ENCODE peak calls at places on chromosomes 7 and 10, in four cellular contexts. One of them, this sample, is unnamed.

GRCh38 chr10:128077155-128077875 is 48.9 kb downstream of the MKI67 start:
- DNase-seq in fibroblast of lung: no peak
- DNase-seq in cardiac muscle cell: no peak
- DNase-seq in choroid plexus epithelial cell: no peak
- DNase-seq in this sample: peak

GRCh38 chr10:11112718-11113117 is 95.0 kb downstream of the CELF2 start:
- DNase-seq in fibroblast of lung: peak
- DNase-seq in cardiac muscle cell: no peak
- DNase-seq in choroid plexus epithelial cell: no peak
- DNase-seq in this sample: no peak

GRCh38 chr10:12589789-12590188 is 240.4 kb downstream of the CAMK1D start:
- DNase-seq in cardiac muscle cell: no peak
- DNase-seq in choroid plexus epithelial cell: no peak
- DNase-seq in fibroblast of lung: no peak
- DNase-seq in this sample: no peak

GRCh38 chr10:131250454-131251145 is 60.9 kb downstream of the TCERG1L start:
- DNase-seq in cardiac muscle cell: no peak
- DNase-seq in choroid plexus epithelial cell: no peak
- DNase-seq in fibroblast of lung: no peak
- DNase-seq in this sample: no peak

GRCh38 chr10:129323311-129323710 is 143.7 kb upstream of the MGMT start:
- DNase-seq in cardiac muscle cell: no peak
- DNase-seq in choroid plexus epithelial cell: no peak
- DNase-seq in fibroblast of lung: no peak
- DNase-seq in this sample: no peak

GRCh38 chr7:105831824-105832535 is 44.4 kb downstream of the ATXN7L1 start:
- DNase-seq in cardiac muscle cell: no peak
- DNase-seq in choroid plexus epithelial cell: peak
- DNase-seq in fibroblast of lung: peak
- DNase-seq in this sample: no peak

GRCh38 chr7:92723205-92723604 is 113.2 kb downstream of the CDK6 start:
- DNase-seq in fibroblast of lung: no peak
- DNase-seq in choroid plexus epithelial cell: peak
- DNase-seq in cardiac muscle cell: peak
- DNase-seq in this sample: no peak

GRCh38 chr7:945556-946255 is 8.8 kb downstream of the ADAP1 start:
- DNase-seq in fibroblast of lung: no peak
- DNase-seq in choroid plexus epithelial cell: no peak
- DNase-seq in cardiac muscle cell: no peak
- DNase-seq in this sample: no peak

GRCh38 chr7:116863168-116863670 is 832 bp downstream of the CAPZA2 start:
- DNase-seq in cardiac muscle cell: peak
- DNase-seq in fibroblast of lung: peak
- DNase-seq in choroid plexus epithelial cell: peak
- DNase-seq in this sample: no peak

GRCh38 chr10:104315486-104315921 is 22.8 kb downstream of the ITPRIP start:
- DNase-seq in choroid plexus epithelial cell: no peak
- DNase-seq in cardiac muscle cell: no peak
- DNase-seq in fibroblast of lung: no peak
- DNase-seq in this sample: no peak

GRCh38 chr10:113038183-113038582 is 88.1 kb downstream of the TCF7L2 start:
- DNase-seq in choroid plexus epithelial cell: no peak
- DNase-seq in cardiac muscle cell: no peak
- DNase-seq in fibroblast of lung: no peak
- DNase-seq in this sample: no peak

GRCh38 chr10:75350791-75351190 is 50.8 kb downstream of the ZNF503 start:
- DNase-seq in choroid plexus epithelial cell: peak
- DNase-seq in fibroblast of lung: peak
- DNase-seq in cardiac muscle cell: peak
- DNase-seq in this sample: no peak

GRCh38 chr7:31055501-31055900 is 3.4 kb downstream of the ADCYAP1R1 start:
- DNase-seq in fibroblast of lung: no peak
- DNase-seq in choroid plexus epithelial cell: no peak
- DNase-seq in cardiac muscle cell: no peak
- DNase-seq in this sample: no peak

GRCh38 chr10:122190553-122190952 is 80.5 kb upstream of the BTBD16 start:
- DNase-seq in fibroblast of lung: no peak
- DNase-seq in choroid plexus epithelial cell: no peak
- DNase-seq in cardiac muscle cell: no peak
- DNase-seq in this sample: no peak

GRCh38 chr7:136605532-136606329 is 262.7 kb upstream of the CHRM2 start:
- DNase-seq in cardiac muscle cell: no peak
- DNase-seq in fibroblast of lung: no peak
- DNase-seq in choroid plexus epithelial cell: no peak
- DNase-seq in this sample: no peak

GRCh38 chr7:54995631-54996340 is 23.0 kb upstream of the EGFR start:
- DNase-seq in fibroblast of lung: no peak
- DNase-seq in cardiac muscle cell: peak
- DNase-seq in choroid plexus epithelial cell: peak
- DNase-seq in this sample: no peak

GRCh38 chr7:54841772-54842707 is 83.0 kb upstream of the SEC61G start:
- DNase-seq in fibroblast of lung: peak
- DNase-seq in cardiac muscle cell: peak
- DNase-seq in choroid plexus epithelial cell: peak
- DNase-seq in this sample: peak

GRCh38 chr10:62153191-62153590 is 115.5 kb downstream of the RTKN2 start:
- DNase-seq in cardiac muscle cell: peak
- DNase-seq in fibroblast of lung: peak
- DNase-seq in choroid plexus epithelial cell: peak
- DNase-seq in this sample: no peak

GRCh38 chr10:28769147-28769604 is 91.9 kb downstream of the BAMBI start:
- DNase-seq in fibroblast of lung: no peak
- DNase-seq in choroid plexus epithelial cell: no peak
- DNase-seq in cardiac muscle cell: no peak
- DNase-seq in this sample: no peak

GRCh38 chr10:12643279-12643678 is 293.9 kb downstream of the CAMK1D start:
- DNase-seq in cardiac muscle cell: no peak
- DNase-seq in fibroblast of lung: no peak
- DNase-seq in choroid plexus epithelial cell: no peak
- DNase-seq in this sample: no peak

GRCh38 chr7:46810986-46811385 is 770.9 kb downstream of the TNS3 start:
- DNase-seq in cardiac muscle cell: no peak
- DNase-seq in choroid plexus epithelial cell: no peak
- DNase-seq in fibroblast of lung: no peak
- DNase-seq in this sample: no peak

GRCh38 chr7:112173214-112173905 is 32.8 kb downstream of the DOCK4 start:
- DNase-seq in cardiac muscle cell: peak
- DNase-seq in fibroblast of lung: no peak
- DNase-seq in choroid plexus epithelial cell: no peak
- DNase-seq in this sample: no peak

GRCh38 chr10:79947083-79947415 is 1.9 kb downstream of the SFTPD start:
- DNase-seq in cardiac muscle cell: no peak
- DNase-seq in choroid plexus epithelial cell: no peak
- DNase-seq in fibroblast of lung: no peak
- DNase-seq in this sample: no peak

GRCh38 chr7:48643420-48644013 is 280.8 kb upstream of the CDC14C start:
- DNase-seq in fibroblast of lung: no peak
- DNase-seq in choroid plexus epithelial cell: no peak
- DNase-seq in cardiac muscle cell: no peak
- DNase-seq in this sample: no peak

GRCh38 chr7:88191911-88192310 is 27.9 kb downstream of the SRI start:
- DNase-seq in cardiac muscle cell: no peak
- DNase-seq in fibroblast of lung: no peak
- DNase-seq in choroid plexus epithelial cell: no peak
- DNase-seq in this sample: no peak

GRCh38 chr10:47299611-47299988 is 397 bp upstream of the GDF10 start:
- DNase-seq in cardiac muscle cell: no peak
- DNase-seq in choroid plexus epithelial cell: peak
- DNase-seq in fibroblast of lung: no peak
- DNase-seq in this sample: no peak

GRCh38 chr10:124004372-124004928 is 88.9 kb downstream of the CHST15 start:
- DNase-seq in choroid plexus epithelial cell: no peak
- DNase-seq in fibroblast of lung: no peak
- DNase-seq in cardiac muscle cell: no peak
- DNase-seq in this sample: peak

GRCh38 chr10:110636932-110637557 is 7.1 kb upstream of the RBM20 start:
- DNase-seq in fibroblast of lung: no peak
- DNase-seq in cardiac muscle cell: no peak
- DNase-seq in choroid plexus epithelial cell: no peak
- DNase-seq in this sample: peak

GRCh38 chr7:92834661-92835139 is 1.7 kb downstream of the CDK6 start:
- DNase-seq in cardiac muscle cell: peak
- DNase-seq in choroid plexus epithelial cell: no peak
- DNase-seq in fibroblast of lung: no peak
- DNase-seq in this sample: peak

GRCh38 chr10:98778277-98778759 is 331.6 kb upstream of the HPS1 start:
- DNase-seq in choroid plexus epithelial cell: no peak
- DNase-seq in cardiac muscle cell: no peak
- DNase-seq in fibroblast of lung: no peak
- DNase-seq in this sample: no peak

GRCh38 chr7:140059288-140060242 is 3.2 kb downstream of the PARP12 start:
- DNase-seq in fibroblast of lung: peak
- DNase-seq in cardiac muscle cell: peak
- DNase-seq in choroid plexus epithelial cell: peak
- DNase-seq in this sample: peak

GRCh38 chr10:74328388-74328787 is 177.4 kb downstream of the ADK start:
- DNase-seq in cardiac muscle cell: no peak
- DNase-seq in fibroblast of lung: no peak
- DNase-seq in choroid plexus epithelial cell: no peak
- DNase-seq in this sample: no peak

GRCh38 chr10:102247724-102248123 is 2.4 kb downstream of the GBF1 start:
- DNase-seq in choroid plexus epithelial cell: peak
- DNase-seq in cardiac muscle cell: no peak
- DNase-seq in fibroblast of lung: no peak
- DNase-seq in this sample: no peak

GRCh38 chr7:14717711-14718304 is 184.7 kb downstream of the DGKB start:
- DNase-seq in choroid plexus epithelial cell: peak
- DNase-seq in fibroblast of lung: peak
- DNase-seq in cardiac muscle cell: peak
- DNase-seq in this sample: no peak

GRCh38 chr7:14720792-14721191 is 181.8 kb downstream of the DGKB start:
- DNase-seq in fibroblast of lung: peak
- DNase-seq in choroid plexus epithelial cell: no peak
- DNase-seq in cardiac muscle cell: no peak
- DNase-seq in this sample: no peak

GRCh38 chr7:14714161-14714728 is 188.3 kb downstream of the DGKB start:
- DNase-seq in fibroblast of lung: no peak
- DNase-seq in choroid plexus epithelial cell: no peak
- DNase-seq in cardiac muscle cell: no peak
- DNase-seq in this sample: no peak

GRCh38 chr7:14717169-14717568 is 185.4 kb downstream of the DGKB start:
- DNase-seq in cardiac muscle cell: no peak
- DNase-seq in fibroblast of lung: no peak
- DNase-seq in choroid plexus epithelial cell: no peak
- DNase-seq in this sample: no peak
- H3K4me3 ChIP-seq in cardiac muscle cell: no peak
- H3K4me3 ChIP-seq in fibroblast of lung: no peak
- H3K4me3 ChIP-seq in choroid plexus epithelial cell: no peak
- H3K4me3 ChIP-seq in this sample: no peak

DNA sequence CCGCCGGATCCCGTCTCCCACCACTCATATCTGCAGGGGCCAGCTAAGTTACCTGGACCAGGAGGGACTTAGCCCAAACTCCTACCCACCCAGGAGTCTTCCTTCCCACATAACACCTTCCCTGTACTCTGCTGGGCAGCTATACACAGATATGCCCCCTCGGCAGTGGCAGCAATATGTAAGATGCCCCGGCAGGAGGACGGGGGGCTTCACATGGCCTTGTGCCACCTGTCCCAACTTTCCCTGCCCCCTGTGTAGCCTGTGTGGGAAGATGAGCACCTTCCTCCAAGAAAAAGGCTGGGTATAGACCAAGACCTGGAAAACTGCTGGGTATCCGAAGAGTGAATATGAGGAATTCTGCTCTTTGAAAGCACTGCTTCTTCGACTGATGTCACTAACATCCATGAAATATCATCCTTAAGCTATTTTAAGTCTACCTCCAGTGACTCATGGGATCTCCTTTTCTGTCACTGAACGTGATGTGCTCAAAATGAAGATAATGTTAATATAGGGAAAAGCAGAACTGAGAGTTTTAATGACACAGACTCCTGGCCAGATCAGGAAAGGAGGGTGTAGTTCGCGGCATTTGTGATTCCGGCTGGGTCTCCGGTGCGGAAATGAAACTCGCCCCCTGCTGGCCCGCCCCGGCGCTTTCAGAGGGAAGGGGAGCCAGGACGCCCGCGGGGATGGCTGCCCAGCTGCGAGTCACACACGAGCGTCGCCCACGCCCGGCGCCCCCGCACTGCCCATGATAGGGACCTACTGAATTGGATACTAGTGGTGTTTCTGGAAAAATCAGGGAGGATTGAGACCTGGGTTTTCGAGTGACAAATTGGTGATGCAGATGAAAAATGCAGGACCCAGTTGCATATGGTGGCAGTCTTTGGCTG is 256.9 kb upstream of the NFE2L3 start:
- DNase-seq in cardiac muscle cell: peak
- DNase-seq in choroid plexus epithelial cell: peak
- DNase-seq in fibroblast of lung: peak
- DNase-seq in this sample: peak
- H3K4me3 ChIP-seq in cardiac muscle cell: peak
- H3K4me3 ChIP-seq in choroid plexus epithelial cell: peak
- H3K4me3 ChIP-seq in fibroblast of lung: peak
- H3K4me3 ChIP-seq in this sample: no peak

GRCh38 chr7:43586251-43586900 is 3.5 kb downstream of the STK17A start:
- DNase-seq in cardiac muscle cell: no peak
- DNase-seq in choroid plexus epithelial cell: peak
- DNase-seq in fibroblast of lung: no peak
- DNase-seq in this sample: no peak
- H3K4me3 ChIP-seq in cardiac muscle cell: no peak
- H3K4me3 ChIP-seq in choroid plexus epithelial cell: no peak
- H3K4me3 ChIP-seq in fibroblast of lung: peak
- H3K4me3 ChIP-seq in this sample: no peak

GRCh38 chr10:97713828-97714400 is 384 bp downstream of the MARVELD1 start:
- DNase-seq in fibroblast of lung: peak
- DNase-seq in choroid plexus epithelial cell: peak
- DNase-seq in cardiac muscle cell: peak
- DNase-seq in this sample: peak

GRCh38 chr10:97717627-97718026 is 4.1 kb downstream of the MARVELD1 start:
- DNase-seq in cardiac muscle cell: no peak
- DNase-seq in choroid plexus epithelial cell: no peak
- DNase-seq in fibroblast of lung: no peak
- DNase-seq in this sample: no peak

GRCh38 chr10:97713351-97713827 is at the start of gene MARVELD1:
- DNase-seq in fibroblast of lung: peak
- DNase-seq in choroid plexus epithelial cell: peak
- DNase-seq in cardiac muscle cell: peak
- DNase-seq in this sample: peak

GRCh38 chr10:97714401-97715258 is 1.1 kb downstream of the MARVELD1 start:
- DNase-seq in cardiac muscle cell: peak
- DNase-seq in fibroblast of lung: peak
- DNase-seq in choroid plexus epithelial cell: peak
- DNase-seq in this sample: peak

DNA sequence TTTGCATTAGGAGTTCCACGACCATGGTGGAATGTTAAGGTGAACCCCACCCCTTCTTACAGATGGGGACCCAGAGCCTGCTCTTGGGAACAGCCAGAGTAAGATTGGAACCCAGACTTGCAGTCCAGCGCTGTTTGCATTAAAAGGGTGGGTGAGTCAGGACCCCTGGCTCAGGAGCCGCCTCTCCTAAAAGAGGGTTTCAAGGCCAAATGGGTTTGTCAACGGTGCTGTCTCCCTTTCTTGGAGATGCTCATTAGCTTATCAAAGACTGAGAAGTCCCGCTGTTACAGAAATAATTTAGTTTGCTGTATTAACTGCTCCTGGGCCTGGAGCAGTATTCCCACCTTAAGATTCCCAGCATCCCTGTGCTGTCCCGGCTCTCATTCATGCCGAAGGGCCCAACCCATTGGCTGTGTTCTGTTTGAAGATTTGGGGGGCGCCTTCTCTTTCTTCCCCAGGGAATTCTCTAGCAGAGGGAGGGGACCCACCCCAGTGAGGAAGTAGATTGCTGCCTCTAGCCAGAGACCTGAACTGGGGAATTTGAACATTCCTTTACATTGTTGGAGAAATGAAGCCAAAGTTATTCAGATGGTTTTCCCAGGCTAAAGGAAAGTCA is 1.8 kb downstream of the MARVELD1 start:
- DNase-seq in choroid plexus epithelial cell: no peak
- DNase-seq in fibroblast of lung: no peak
- DNase-seq in cardiac muscle cell: no peak
- DNase-seq in this sample: no peak
- H3K4me3 ChIP-seq in choroid plexus epithelial cell: peak
- H3K4me3 ChIP-seq in fibroblast of lung: peak
- H3K4me3 ChIP-seq in cardiac muscle cell: no peak
- H3K4me3 ChIP-seq in this sample: peak

This sample was measured in SJSA1.